ENCODE peak calls at places on chromosomes 7 and 10, in four cellular contexts. H is dorsolateral prefrontal cortex, G is fibroblast of lung, I is GM06990. Z is an unnamed sample.

GRCh38 chr10:112634096-112634830 is 187.2 kb downstream of the VTI1A start:
- DNase-seq in H (no peak), G (peak), I (no peak), Z (peak)

GRCh38 chr10:80272793-80273522 is 16.5 kb downstream of the MAT1A start:
- DNase-seq in H (no peak), G (no peak), I (no peak), Z (peak)

GRCh38 chr10:78794736-78795455 is 273.9 kb upstream of the ZMIZ1 start:
- DNase-seq in H (no peak), G (no peak), I (no peak), Z (no peak)

GRCh38 chr10:95517536-95518454 is 43.4 kb downstream of the SORBS1 start:
- DNase-seq in H (no peak), G (peak), I (no peak), Z (peak)

GRCh38 chr10:50621981-50622496 is 1.7 kb downstream of the SGMS1 start:
- DNase-seq in H (peak), G (peak), I (peak), Z (peak)

GRCh38 chr7:115462301-115463015 is 540.6 kb downstream of the MDFIC start:
- DNase-seq in H (no peak), G (no peak), I (no peak), Z (no peak)

GRCh38 chr10:59047957-59048618 is 128.4 kb upstream of the PHYHIPL start:
- DNase-seq in H (no peak), G (no peak), I (peak), Z (no peak)

GRCh38 chr7:157253850-157254249 is 83.0 kb upstream of the DNAJB6 start:
- DNase-seq in H (peak), G (no peak), I (no peak), Z (no peak)

GRCh38 chr7:138204285-138204988 is 128.2 kb downstream of the AKR1D1 start:
- DNase-seq in H (no peak), G (peak), I (no peak), Z (peak)

GRCh38 chr7:31077484-31078362 is 25.6 kb downstream of the ADCYAP1R1 start:
- DNase-seq in H (no peak), G (no peak), I (no peak), Z (no peak)

GRCh38 chr10:101041252-101041761 is 10.3 kb downstream of the SFXN3 start:
- DNase-seq in H (peak), G (peak), I (no peak), Z (peak)

GRCh38 chr7:336810-337566 is 47.0 kb downstream of the FOXL3 start:
- DNase-seq in H (no peak), G (no peak), I (no peak), Z (no peak)

GRCh38 chr7:44521347-44522095 is 19.6 kb downstream of the NPC1L1 start:
- DNase-seq in H (no peak), G (no peak), I (no peak), Z (no peak)

GRCh38 chr7:93843260-93843659 is 47.3 kb downstream of the TFPI2 start:
- DNase-seq in H (no peak), G (peak), I (no peak), Z (no peak)

GRCh38 chr7:137695942-137696341 is 150.8 kb downstream of the DGKI start:
- DNase-seq in H (no peak), G (no peak), I (no peak), Z (no peak)

GRCh38 chr10:67884842-67885680 is 605 bp downstream of the SIRT1 start:
- DNase-seq in H (peak), G (peak), I (peak), Z (peak)

GRCh38 chr10:77417359-77417758 is 220.2 kb downstream of the KCNMA1 start:
- DNase-seq in H (no peak), G (no peak), I (no peak), Z (no peak)

DNA sequence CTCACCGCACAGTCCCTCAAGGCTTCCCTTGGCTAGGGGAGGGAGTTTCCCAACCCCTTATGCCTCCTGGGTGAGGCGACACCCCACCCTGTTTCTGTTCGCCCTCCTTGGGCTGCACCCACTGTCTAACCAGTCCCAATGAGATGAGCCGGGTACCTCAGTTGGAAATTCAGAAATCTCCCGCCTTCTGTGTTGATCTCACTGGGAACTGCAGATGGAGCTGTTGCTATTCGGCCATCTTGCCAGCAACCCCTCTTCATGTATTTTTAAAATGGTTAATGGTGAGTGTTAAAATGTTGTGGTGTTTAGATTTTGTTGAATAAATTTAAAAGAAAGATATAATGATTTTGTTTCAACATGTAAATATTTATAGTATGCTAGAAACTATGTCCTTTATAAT is 22.0 kb downstream of the UMAD1 start:
- DNase-seq in H (no peak), G (peak), I (no peak), Z (no peak)
- TF ChIP-seq CTCF in H (no peak), G (peak), I (no peak), Z (peak)

DNA sequence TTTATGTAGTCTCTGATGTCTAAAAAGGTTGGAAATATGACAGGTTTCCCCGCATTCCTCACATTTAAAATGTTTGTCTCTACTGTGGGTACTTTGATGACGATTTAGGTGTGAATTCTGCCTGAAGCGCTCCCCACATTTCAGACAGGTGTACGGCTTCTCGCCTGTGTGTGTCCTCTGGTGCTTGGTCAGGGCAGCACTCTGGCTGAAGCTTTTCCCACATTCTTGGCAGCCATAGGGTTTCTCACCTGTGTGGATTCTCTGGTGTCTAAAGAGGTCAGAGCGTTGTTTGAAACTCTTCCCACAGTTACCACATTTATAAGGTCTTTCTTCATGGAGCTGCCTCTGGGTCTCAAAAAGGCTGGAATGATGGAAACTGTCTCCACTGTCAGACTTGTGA is 6.3 kb downstream of the ZNF394 start:
- DNase-seq in H (no peak), G (no peak), I (no peak), Z (no peak)
- H3K4me3 ChIP-seq in H (no peak), G (no peak), I (no peak), Z (no peak)

DNA sequence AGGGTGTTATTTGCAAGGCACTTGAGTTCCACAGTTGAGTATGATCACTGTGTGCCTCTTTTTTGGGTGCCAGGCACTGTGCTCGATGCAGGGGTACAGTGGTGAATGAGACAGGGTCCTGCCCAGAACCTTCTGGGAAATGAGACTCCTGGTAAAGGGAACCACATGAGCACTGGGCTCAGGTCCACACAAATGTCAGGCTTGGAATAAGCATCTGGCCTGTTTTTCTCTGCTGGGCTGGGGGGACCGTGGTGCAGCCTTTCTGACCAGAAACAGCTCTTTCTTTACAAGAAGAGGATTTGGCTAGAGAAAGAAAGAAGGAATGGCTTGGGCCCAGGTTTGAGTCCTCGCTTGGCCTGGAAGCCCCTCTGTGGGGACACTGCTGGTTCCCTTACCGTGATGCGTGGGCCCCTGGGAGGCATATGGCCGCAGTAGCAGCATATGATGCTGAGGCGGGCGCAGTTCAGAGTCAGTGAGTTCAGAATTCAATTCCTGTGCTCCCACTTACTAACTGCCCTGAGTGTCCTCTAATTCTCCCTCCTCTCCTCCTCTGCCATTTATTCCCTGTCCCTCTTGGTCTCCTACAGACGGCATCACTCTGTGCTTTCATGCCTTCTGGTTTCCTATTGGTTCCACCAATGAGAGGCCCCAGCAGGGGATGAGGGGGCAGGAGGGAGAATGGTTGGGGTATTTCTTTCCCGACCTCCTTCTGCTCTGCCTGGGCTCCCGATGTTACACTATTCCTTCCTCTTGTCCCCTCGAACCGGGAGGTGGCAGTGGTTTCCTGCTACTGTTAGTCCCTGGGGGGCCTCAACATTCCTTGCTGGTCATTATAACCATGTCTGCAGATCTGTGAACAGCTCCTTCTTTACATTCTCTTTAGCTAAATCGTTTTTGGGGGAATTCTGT is 9.6 kb upstream of the KCP start:
- DNase-seq in H (no peak), G (no peak), I (no peak), Z (no peak)
- TF ChIP-seq CTCF in H (no peak), G (no peak), I (peak), Z (no peak)

GRCh38 chr10:93600446-93600860 is 582 bp downstream of the RBP4 start:
- DNase-seq in H (no peak), G (no peak), I (no peak), Z (no peak)
- H3K4me3 ChIP-seq in H (peak), G (no peak), I (no peak), Z (no peak)

Z was measured in cardiac fibroblast.